ENCODE peak calls at places on chromosomes 16 and 17, in seven cellular contexts. K is foreskin keratinocyte; Y is AG04450; G is pancreas; Z is adrenal gland; H is CD4-positive, alpha-beta T cell; L is CD8-positive, alpha-beta T cell. I is an unnamed sample.

GRCh38 chr17:17628388-17629008 is 37.0 kb upstream of the PEMT start:
- DNase-seq in K (no peak), Y (no peak), G (no peak), Z (no peak), H (peak), L (peak), I (no peak)

GRCh38 chr17:7190276-7190917 is 11.2 kb upstream of the ASGR1 start:
- DNase-seq in K (no peak), Y (no peak), G (peak), Z (no peak), H (no peak), L (no peak), I (no peak)

GRCh38 chr17:68020451-68020779 is 15.1 kb upstream of the KPNA2 start:
- DNase-seq in K (no peak), Y (no peak), G (no peak), Z (peak), H (no peak), L (no peak), I (no peak)

GRCh38 chr16:53654946-53655345 is 48.7 kb downstream of the RPGRIP1L start:
- DNase-seq in K (no peak), Y (no peak), G (no peak), Z (no peak), H (no peak), L (no peak), I (no peak)

GRCh38 chr17:63405741-63406261 is 40.3 kb downstream of the CYB561 start:
- DNase-seq in K (peak), Y (peak), G (no peak), Z (no peak), H (no peak), L (no peak), I (peak)

GRCh38 chr16:15811778-15812750 is 44.8 kb downstream of the MYH11 start:
- DNase-seq in K (peak), Y (peak), G (peak), Z (no peak), H (no peak), L (no peak), I (peak)

GRCh38 chr16:22220714-22221113 is 14.6 kb downstream of the EEF2K start:
- DNase-seq in K (no peak), Y (no peak), G (peak), Z (peak), H (no peak), L (no peak), I (no peak)

GRCh38 chr17:79033046-79033616 is 9.2 kb downstream of the C1QTNF1 start:
- DNase-seq in K (no peak), Y (no peak), G (no peak), Z (no peak), H (no peak), L (no peak), I (no peak)

GRCh38 chr16:1152651-1153259 is at the start of gene CACNA1H:
- DNase-seq in K (no peak), Y (no peak), G (no peak), Z (peak), H (peak), L (peak), I (peak)

GRCh38 chr17:78674595-78675315 is 97.6 kb upstream of the DNAH17 start:
- DNase-seq in K (no peak), Y (no peak), G (peak), Z (no peak), H (no peak), L (no peak), I (no peak)

GRCh38 chr17:57463103-57463885 is 207.0 kb downstream of the MSI2 start:
- DNase-seq in K (peak), Y (no peak), G (no peak), Z (no peak), H (no peak), L (no peak), I (no peak)

GRCh38 chr17:64174686-64175456 is 44.9 kb upstream of the ERN1 start:
- DNase-seq in K (no peak), Y (no peak), G (no peak), Z (peak), H (no peak), L (no peak), I (no peak)

DNA sequence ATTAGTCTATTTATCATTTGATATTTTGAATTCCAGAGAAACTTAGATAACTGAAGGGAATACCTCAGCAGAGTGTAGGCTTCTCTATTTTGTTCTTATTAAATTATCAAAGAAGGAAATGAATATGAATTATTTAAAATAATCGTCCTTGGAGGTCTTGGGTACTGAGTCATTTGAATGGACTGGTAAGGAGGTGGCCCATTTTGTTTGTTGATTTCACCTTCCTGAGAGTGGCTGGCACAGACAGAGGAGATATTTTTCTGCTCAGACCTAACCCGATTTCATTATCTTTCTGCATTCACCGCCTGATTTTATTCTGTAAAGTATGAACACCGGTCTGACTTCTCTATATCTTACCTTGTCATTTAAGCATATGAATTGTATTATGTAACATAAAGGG is 88.0 kb downstream of the USP22 start:
- DNase-seq in K (no peak), Y (no peak), G (no peak), Z (no peak), H (no peak), L (no peak), I (no peak)
- H3K27ac ChIP-seq in K (peak), Y (no peak), G (no peak), Z (peak), H (no peak), L (no peak), I (no peak)

GRCh38 chr16:2280461-2280860 is 12.5 kb upstream of the RNPS1 start:
- DNase-seq in K (no peak), Y (no peak), G (no peak), Z (no peak), H (no peak), L (no peak), I (no peak)

GRCh38 chr16:2276501-2277195 is 8.7 kb upstream of the RNPS1 start:
- DNase-seq in K (no peak), Y (no peak), G (no peak), Z (no peak), H (no peak), L (no peak), I (no peak)

GRCh38 chr16:2277466-2278271 is 9.7 kb upstream of the RNPS1 start:
- DNase-seq in K (no peak), Y (no peak), G (no peak), Z (no peak), H (no peak), L (no peak), I (no peak)

GRCh38 chr16:2278956-2279800 is 11.3 kb upstream of the RNPS1 start:
- DNase-seq in K (no peak), Y (no peak), G (no peak), Z (no peak), H (no peak), L (no peak), I (no peak)

DNA sequence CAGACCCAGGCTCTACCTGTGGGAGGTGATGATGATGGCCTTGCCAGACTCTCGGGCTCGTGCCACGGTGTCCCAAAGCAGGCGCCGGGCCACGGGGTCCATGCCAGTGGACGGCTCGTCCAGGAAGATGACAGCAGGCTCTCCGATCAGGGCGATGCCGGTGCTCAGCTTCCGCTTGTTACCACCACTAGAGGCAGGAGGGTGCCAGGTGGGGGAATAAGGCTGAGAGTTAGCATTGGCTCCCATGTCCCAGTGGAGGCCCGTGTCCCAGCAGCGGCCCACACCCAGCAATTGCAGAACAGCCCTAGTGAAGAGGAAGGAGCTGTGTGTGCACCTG is 10.3 kb upstream of the RNPS1 start:
- DNase-seq in K (no peak), Y (no peak), G (no peak), Z (no peak), H (no peak), L (no peak), I (no peak)
- TF ChIP-seq CTCF in K (peak), Y (no peak), G (no peak), Z (no peak), H (no peak), L (no peak), I (no peak)

DNA sequence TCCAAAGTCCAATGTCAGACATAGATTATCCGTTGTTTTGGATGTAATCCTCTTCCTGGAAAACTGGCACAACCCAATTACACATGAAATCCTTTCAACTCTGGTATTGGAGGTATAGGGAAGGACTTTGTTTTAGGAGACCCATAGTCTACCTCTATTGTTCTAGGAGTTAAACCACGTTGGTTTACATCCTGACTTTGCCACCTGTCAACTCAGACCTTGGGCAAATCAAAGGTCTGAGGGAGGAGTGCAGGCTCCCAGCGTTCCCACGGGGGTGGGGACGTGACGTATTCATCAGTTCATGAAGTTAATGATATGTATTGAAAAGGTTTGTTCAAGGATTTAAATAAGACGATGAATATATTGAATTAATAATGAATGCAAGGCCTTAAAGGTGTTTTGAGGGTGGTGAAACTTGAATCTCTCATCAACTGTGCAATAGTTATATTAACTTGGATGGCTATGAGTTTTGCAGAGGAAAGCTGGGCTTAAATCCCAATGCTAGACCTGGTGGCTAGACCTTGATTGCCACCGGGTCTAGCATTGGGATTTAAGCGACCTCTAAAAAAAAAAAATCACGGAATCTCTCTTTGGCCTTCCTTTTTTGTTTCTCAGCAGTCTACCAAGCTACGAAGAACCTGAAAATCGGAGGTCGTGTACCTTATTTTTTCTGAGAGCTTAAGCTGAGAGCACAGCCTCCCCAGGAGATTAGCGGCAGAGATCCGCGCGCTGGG is 744 bp upstream of the NF1 start:
- DNase-seq in K (no peak), Y (no peak), G (peak), Z (no peak), H (no peak), L (no peak), I (no peak)
- H3K27ac ChIP-seq in K (no peak), Y (peak), G (peak), Z (peak), H (peak), L (peak), I (peak)

GRCh38 chr16:50462793-50463507 is 85.2 kb upstream of the NKD1 start:
- DNase-seq in K (no peak), Y (no peak), G (no peak), Z (no peak), H (no peak), L (no peak), I (no peak)

GRCh38 chr16:50467559-50467942 is 80.6 kb upstream of the NKD1 start:
- DNase-seq in K (no peak), Y (no peak), G (no peak), Z (no peak), H (no peak), L (no peak), I (no peak)

GRCh38 chr16:50463581-50464324 is 84.4 kb upstream of the NKD1 start:
- DNase-seq in K (no peak), Y (no peak), G (no peak), Z (no peak), H (no peak), L (no peak), I (no peak)

GRCh38 chr16:50466170-50466569 is 82.0 kb upstream of the NKD1 start:
- DNase-seq in K (no peak), Y (no peak), G (no peak), Z (no peak), H (no peak), L (no peak), I (no peak)

GRCh38 chr16:50464325-50465290 is 83.6 kb upstream of the NKD1 start:
- DNase-seq in K (no peak), Y (no peak), G (no peak), Z (no peak), H (no peak), L (no peak), I (no peak)
- TF ChIP-seq CTCF in K (no peak), Y (no peak), G (no peak), Z (no peak), H (no peak), L (no peak), I (no peak)

DNA sequence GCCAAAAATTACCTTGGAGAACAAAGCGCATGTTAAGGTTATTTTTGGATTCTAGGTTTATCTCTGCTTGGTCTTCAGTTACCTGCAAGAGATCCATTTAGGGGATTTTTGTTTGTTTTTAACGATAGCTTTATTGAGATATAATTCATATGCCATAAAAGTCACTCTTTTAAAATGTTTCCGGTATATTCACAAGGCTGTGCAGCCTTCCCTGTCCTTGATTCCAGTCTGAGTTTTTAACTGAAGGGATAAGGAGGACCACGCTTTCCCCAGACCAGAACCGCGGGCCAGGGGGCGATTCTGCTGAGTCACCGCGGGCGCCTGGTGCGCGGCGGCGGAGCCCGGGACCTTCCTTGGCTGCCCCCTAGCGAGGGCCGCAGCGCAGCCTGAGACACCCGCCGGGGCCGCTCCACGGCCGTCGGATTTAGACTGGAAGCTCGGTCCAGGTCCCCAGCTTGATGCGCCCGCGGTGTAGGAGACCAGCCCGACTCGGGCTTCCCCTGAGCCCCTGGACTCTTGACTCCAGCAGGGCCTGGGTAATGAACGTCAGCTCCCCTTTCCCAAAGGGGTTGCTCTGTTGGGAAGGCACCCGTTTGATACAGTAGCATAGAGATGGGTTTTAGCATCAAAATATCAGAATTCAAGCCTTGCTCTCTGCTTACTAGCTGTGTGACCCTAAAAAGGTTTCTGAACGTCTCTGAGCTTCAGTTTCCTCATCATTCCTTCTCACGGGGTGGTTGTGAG is 50.0 kb upstream of the STH start:
- DNase-seq in K (no peak), Y (peak), G (peak), Z (peak), H (peak), L (peak), I (peak)
- H3K27ac ChIP-seq in K (no peak), Y (no peak), G (no peak), Z (no peak), H (no peak), L (no peak), I (no peak)

DNA sequence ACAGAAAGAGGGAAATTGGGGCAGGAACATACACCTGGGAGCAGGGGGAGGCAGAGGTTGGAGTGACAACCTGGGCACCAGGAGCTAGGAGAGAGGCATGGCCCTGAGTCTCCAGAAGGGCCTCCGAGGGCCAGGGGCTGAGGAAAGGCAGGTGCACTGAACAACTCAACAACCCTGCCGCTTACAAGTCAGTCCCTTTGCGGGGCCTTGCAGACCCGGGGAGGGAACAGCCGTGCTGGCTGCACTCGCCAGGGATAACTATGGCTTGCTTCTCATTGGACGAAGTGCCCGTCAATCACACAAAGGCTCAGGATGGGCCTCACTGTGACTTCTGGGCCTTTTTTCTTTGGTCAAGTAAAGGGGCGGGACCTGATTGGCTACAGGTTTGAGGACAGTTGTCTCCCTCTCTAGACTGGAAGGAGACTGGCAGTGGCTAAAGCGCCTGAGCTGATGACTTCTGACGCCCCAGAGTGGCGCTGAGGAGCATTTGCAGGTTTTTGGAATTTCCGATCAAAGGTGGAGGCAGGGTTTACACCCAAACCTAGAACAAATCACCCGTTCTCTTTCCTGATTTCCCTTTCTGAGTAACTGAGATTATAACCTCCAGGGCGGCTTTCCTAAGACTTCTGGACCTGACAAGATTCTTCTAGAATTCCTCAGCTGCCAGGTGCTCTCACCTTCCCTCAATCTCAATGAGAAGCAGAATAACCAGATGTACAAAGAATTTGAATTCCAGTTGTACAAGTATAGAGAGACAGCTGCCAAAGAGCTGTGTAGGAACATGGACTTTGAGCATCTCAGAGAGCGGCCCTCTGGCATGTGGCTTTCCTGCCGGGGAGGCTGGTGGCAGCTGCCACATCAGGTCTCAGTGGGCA is 27.6 kb upstream of the ST6GALNAC2 start:
- DNase-seq in K (no peak), Y (no peak), G (no peak), Z (no peak), H (no peak), L (no peak), I (no peak)
- TF ChIP-seq CTCF in K (peak), Y (no peak), G (no peak), Z (no peak), H (no peak), L (no peak), I (no peak)

I was measured in RWPE1.